ENCODE peak calls at places on chromosomes 1 and 21, in eight cellular contexts. H is mesothelial cell of epicardium, C is osteoblast, E is tibial artery, S is transverse colon, R is AG04450, L is hepatocyte, K is lower lobe of right lung. D is an unnamed sample.

GRCh38 chr1:94962745-94963265 is 35.9 kb upstream of the CNN3 start:
- DNase-seq in S (peak; percentile 60), R (no peak), E (no peak), K (no peak), C (no peak), L (peak; percentile 68), H (no peak), D (no peak)

GRCh38 chr1:28395181-28395580 is 25.6 kb downstream of the PHACTR4 start:
- DNase-seq in R (no peak), E (no peak), K (no peak), L (no peak), H (no peak), C (no peak), S (no peak), D (no peak)

GRCh38 chr1:51960262-51960661 is 30.2 kb downstream of the RAB3B start:
- DNase-seq in C (no peak), K (no peak), E (no peak), L (peak; percentile 59), S (no peak), R (no peak), H (no peak), D (no peak)

GRCh38 chr21:42655797-42656770 is 2.7 kb downstream of the PDE9A start:
- DNase-seq in R (no peak), C (peak; percentile 89), S (peak; percentile 68), K (no peak), L (peak; percentile 50), H (no peak), E (no peak), D (no peak)

GRCh38 chr21:36415375-36415774 is 30.2 kb downstream of the CHAF1B start:
- DNase-seq in L (no peak), E (no peak), K (no peak), R (no peak), S (no peak), H (no peak), C (no peak), D (no peak)

GRCh38 chr1:241821363-241821762 is 26.6 kb upstream of the EXO1 start:
- DNase-seq in C (no peak), R (no peak), E (no peak), S (no peak), H (no peak), K (no peak), L (no peak), D (no peak)

GRCh38 chr1:206557636-206558473 is 50.5 kb downstream of the RASSF5 start:
- DNase-seq in L (no peak), E (no peak), H (no peak), S (no peak), K (peak; percentile 64), R (no peak), C (peak; percentile 81), D (no peak)

GRCh38 chr1:222064388-222065201 is 322.7 kb upstream of the DUSP10 start:
- DNase-seq in R (peak; percentile 61), H (no peak), C (peak; percentile 46), L (no peak), K (no peak), S (no peak), E (no peak), D (no peak)

GRCh38 chr1:45974541-45975269 is 157.7 kb downstream of the PIK3R3 start:
- DNase-seq in E (no peak), S (peak; percentile 46), R (no peak), L (peak; percentile 39), C (no peak), H (no peak), K (no peak), D (no peak)

GRCh38 chr1:7824701-7825100 is 28.2 kb downstream of the UTS2 start:
- DNase-seq in C (no peak), S (no peak), E (no peak), H (no peak), R (no peak), K (no peak), L (no peak), D (no peak)

GRCh38 chr21:32519945-32520884 is 65.1 kb downstream of the TCP10L start:
- DNase-seq in K (no peak), E (no peak), R (no peak), L (no peak), C (no peak), H (no peak), S (no peak), D (no peak)

GRCh38 chr21:16195476-16195875 is 465.7 kb downstream of the USP25 start:
- DNase-seq in L (no peak), K (no peak), R (peak; percentile 13), C (no peak), S (no peak), H (no peak), E (no peak), D (no peak)

GRCh38 chr1:64072089-64072835 is 131.2 kb upstream of the UBE2U start:
- DNase-seq in C (peak; percentile 72), E (no peak), K (no peak), H (no peak), L (no peak), R (no peak), S (no peak), D (no peak)

GRCh38 chr1:241607497-241607896 is 32.7 kb downstream of the CHML start:
- DNase-seq in L (no peak), S (no peak), H (no peak), C (no peak), K (no peak), E (no peak), R (no peak), D (no peak)

GRCh38 chr1:221667504-221667903 is 74.4 kb downstream of the DUSP10 start:
- DNase-seq in C (no peak), E (no peak), H (no peak), S (no peak), K (no peak), L (peak; percentile 45), R (no peak), D (no peak)

GRCh38 chr1:18965206-18966173 is 9.0 kb upstream of the IFFO2 start:
- DNase-seq in K (no peak), S (no peak), C (no peak), L (no peak), E (peak; percentile 41), H (no peak), R (no peak), D (no peak)

GRCh38 chr1:112672009-112672408 is 2.5 kb upstream of the MOV10 start:
- DNase-seq in H (no peak), R (no peak), L (no peak), S (no peak), K (no peak), C (no peak), E (no peak), D (no peak)

GRCh38 chr1:222904451-222904850 is 89.6 kb downstream of the DISP1 start:
- DNase-seq in E (no peak), H (no peak), L (no peak), R (no peak), S (no peak), K (no peak), C (no peak), D (no peak)

GRCh38 chr1:6475381-6476133 is 9.6 kb upstream of the TNFRSF25 start:
- DNase-seq in H (peak; percentile 54), C (peak; percentile 99), R (no peak), E (no peak), S (peak; percentile 79), K (peak; percentile 84), L (peak; percentile 74), D (peak; percentile 65)

GRCh38 chr1:222843434-222844107 is 28.7 kb downstream of the DISP1 start:
- DNase-seq in S (no peak), L (no peak), H (no peak), C (no peak), R (no peak), E (no peak), K (no peak), D (no peak)

GRCh38 chr1:6757719-6758435 is 27.4 kb upstream of the CAMTA1 start:
- DNase-seq in L (no peak), C (peak; percentile 77), E (no peak), S (no peak), K (no peak), H (no peak), R (no peak), D (no peak)

GRCh38 chr1:233389169-233389568 is 61.6 kb downstream of the MAP3K21 start:
- DNase-seq in R (no peak), K (no peak), E (no peak), S (no peak), H (no peak), C (no peak), L (no peak), D (no peak)

DNA sequence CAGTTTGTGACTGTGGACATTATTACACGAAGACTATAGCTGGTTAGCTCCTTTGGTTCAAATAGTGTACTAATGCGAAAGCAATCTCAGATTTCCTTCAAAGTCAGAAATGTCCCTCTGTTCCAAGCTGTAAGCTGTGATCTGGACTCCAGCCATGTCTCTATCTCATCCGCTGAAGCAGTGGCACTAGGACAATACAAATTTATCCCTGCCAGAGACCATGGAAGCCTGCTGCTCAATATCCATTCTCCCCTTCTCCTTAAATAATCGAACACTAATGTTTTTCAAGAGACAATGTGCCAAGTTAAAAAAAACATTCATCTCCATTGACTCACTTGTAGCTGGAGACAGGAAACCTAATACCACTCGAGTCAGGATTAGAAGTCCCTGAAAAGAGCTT is 38.5 kb upstream of the PGBD5 start:
- DNase-seq in C (no peak), E (no peak), L (no peak), H (no peak), S (no peak), K (no peak), R (no peak), D (no peak)
- TF ChIP-seq CTCF in C (no peak), E (no peak), L (no peak), H (no peak), S (no peak), K (no peak), R (no peak), D (no peak)

GRCh38 chr1:85502625-85503083 is 37.7 kb upstream of the DDAH1 start:
- DNase-seq in C (no peak), K (no peak), L (peak; percentile 79), R (peak; percentile 59), E (no peak), S (peak; percentile 53), H (no peak), D (peak; percentile 40)
- TF ChIP-seq CTCF in C (peak; percentile 63), K (peak; percentile 56), L (peak; percentile 61), R (peak; percentile 70), E (peak; percentile 37), S (peak; percentile 67), H (peak; percentile 74), D (peak; percentile 78)

DNA sequence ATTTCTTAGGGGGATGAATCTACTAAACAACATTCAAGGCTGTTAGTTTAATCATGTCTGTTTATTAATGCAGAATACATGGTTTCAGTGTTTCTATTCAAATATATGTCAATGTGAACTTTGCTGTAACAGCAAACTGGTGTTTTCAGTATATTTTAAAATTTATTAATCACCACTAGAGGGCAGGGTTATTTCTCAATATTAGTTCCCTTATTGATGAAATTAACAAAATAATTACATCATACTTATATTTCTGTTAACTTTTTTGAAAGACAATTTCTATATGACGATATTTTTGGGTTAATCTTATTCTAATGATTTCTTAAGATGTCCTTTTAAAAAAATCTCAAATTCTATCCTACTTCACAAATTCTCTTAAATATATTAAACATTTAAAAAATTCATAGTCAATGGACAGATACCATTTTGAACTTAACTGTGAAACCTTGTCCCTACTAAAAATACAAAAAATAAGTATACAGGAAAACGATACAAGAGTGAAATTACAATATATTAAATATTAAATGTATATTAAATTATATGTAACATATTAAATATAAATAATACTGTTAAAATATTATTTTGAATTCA is 1034.1 kb upstream of the PRMT6 start:
- DNase-seq in H (no peak), E (no peak), K (no peak), C (peak; percentile 9), R (no peak), L (peak; percentile 8), S (no peak), D (no peak)
- TF ChIP-seq CTCF in H (peak; percentile 91), E (no peak), K (peak; percentile 23), C (peak; percentile 23), R (peak; percentile 34), L (peak; percentile 61), S (no peak), D (peak; percentile 78)

GRCh38 chr21:31457675-31458074 is 113.6 kb upstream of the TIAM1 start:
- DNase-seq in C (no peak), L (no peak), R (no peak), K (no peak), S (no peak), E (no peak), H (no peak), D (no peak)
- TF ChIP-seq CTCF in C (no peak), L (no peak), R (no peak), K (no peak), S (no peak), E (no peak), H (no peak), D (peak; percentile 25)

D was measured in neural crest cell.